ENCODE peak calls at places on chromosomes 7 and 10, in four cellular contexts. U is naive thymus-derived CD8-positive, alpha-beta T cell; L is T-helper 9 cell; P is T-helper 1 cell. A is an unnamed sample.

GRCh38 chr10:97522071-97522470 is 23.3 kb downstream of the UBTD1 start:
- DNase-seq in U (no peak), L (no peak), P (no peak), A (no peak)

GRCh38 chr7:88789480-88790064 is 6.0 kb downstream of the TEX47 start:
- DNase-seq in L (no peak), P (no peak), U (no peak), A (no peak)

GRCh38 chr10:29921071-29921446 is 138.3 kb downstream of the JCAD start:
- DNase-seq in P (no peak), U (no peak), L (no peak), A (no peak)

GRCh38 chr7:19376591-19376990 is 231.4 kb upstream of the FERD3L start:
- DNase-seq in P (no peak), U (no peak), L (no peak), A (no peak)

GRCh38 chr10:102368072-102368471 is 27.4 kb upstream of the NFKB2 start:
- DNase-seq in L (no peak), U (no peak), P (no peak), A (no peak)

GRCh38 chr7:95596183-95597135 is at the start of gene PDK4:
- DNase-seq in U (no peak), L (no peak), P (no peak), A (peak)

GRCh38 chr7:44727346-44728262 is 21.0 kb upstream of the ZMIZ2 start:
- DNase-seq in P (no peak), L (no peak), U (no peak), A (no peak)

GRCh38 chr10:88598060-88598459 is 11.5 kb downstream of the LIPJ start:
- DNase-seq in U (no peak), L (no peak), P (no peak), A (no peak)

GRCh38 chr10:69404786-69405185 is 11.9 kb downstream of the TACR2 start:
- DNase-seq in P (no peak), U (no peak), L (no peak), A (no peak)

GRCh38 chr10:114420811-114421485 is 16.6 kb upstream of the AFAP1L2 start:
- DNase-seq in U (no peak), P (no peak), L (no peak), A (no peak)

GRCh38 chr10:4512557-4513286 is 313.3 kb upstream of the AKR1E2 start:
- DNase-seq in U (no peak), L (no peak), P (no peak), A (no peak)

GRCh38 chr10:11242443-11243386 is 225.0 kb downstream of the CELF2 start:
- DNase-seq in L (no peak), U (no peak), P (no peak), A (no peak)

GRCh38 chr7:79979437-79979836 is 155.2 kb upstream of the GNAI1 start:
- DNase-seq in U (no peak), L (no peak), P (no peak), A (no peak)

GRCh38 chr7:74083117-74083876 is at the start of gene LIMK1:
- DNase-seq in P (peak), U (peak), L (peak), A (no peak)

GRCh38 chr7:131186816-131187215 is 140.9 kb upstream of the MKLN1 start:
- DNase-seq in P (no peak), U (no peak), L (no peak), A (no peak)

GRCh38 chr7:78311176-78311575 is 512.6 kb downstream of the PHTF2 start:
- DNase-seq in U (no peak), L (no peak), P (no peak), A (no peak)

GRCh38 chr10:526651-527312 is 162.7 kb downstream of the DIP2C start:
- DNase-seq in U (no peak), L (no peak), P (no peak), A (no peak)

GRCh38 chr7:140039896-140040295 is 22.9 kb downstream of the PARP12 start:
- DNase-seq in P (no peak), U (no peak), L (no peak), A (no peak)

A was measured in cortex of kidney.